ENCODE peak calls at places on chromosomes 5 and 9, in four cellular contexts. Z is AG04450, L is natural killer cell, R is colonic mucosa. N is an unnamed sample.

GRCh38 chr5:138668981-138669380 is 84.2 kb upstream of the CTNNA1 start:
- DNase-seq in Z (no peak), L (no peak), R (no peak), N (no peak)

GRCh38 chr5:138351056-138351455 is 1.4 kb upstream of the KDM3B start:
- DNase-seq in Z (peak), L (no peak), R (no peak), N (no peak)

GRCh38 chr5:145244251-145244650 is 590.9 kb downstream of the PRELID2 start:
- DNase-seq in Z (no peak), L (no peak), R (no peak), N (no peak)

GRCh38 chr5:998276-998974 is 10.2 kb upstream of the NKD2 start:
- DNase-seq in Z (no peak), L (no peak), R (no peak), N (no peak)

GRCh38 chr5:56282951-56283350 is 49.8 kb upstream of the ANKRD55 start:
- DNase-seq in Z (no peak), L (no peak), R (no peak), N (no peak)

GRCh38 chr5:167912944-167913343 is 378.5 kb upstream of the WWC1 start:
- DNase-seq in Z (no peak), L (no peak), R (no peak), N (no peak)

GRCh38 chr5:84494453-84494852 is 109.8 kb upstream of the EDIL3 start:
- DNase-seq in Z (peak), L (no peak), R (no peak), N (peak)

GRCh38 chr5:43677241-43677640 is 74.3 kb downstream of the NNT start:
- DNase-seq in Z (no peak), L (no peak), R (no peak), N (no peak)

GRCh38 chr5:128201065-128201926 is 117.7 kb downstream of the SLC12A2 start:
- DNase-seq in Z (no peak), L (peak), R (peak), N (no peak)

GRCh38 chr5:124995451-124995850 is 249.0 kb upstream of the ZNF608 start:
- DNase-seq in Z (peak), L (no peak), R (no peak), N (no peak)

GRCh38 chr9:130112244-130113151 is 58.8 kb downstream of the GPR107 start:
- DNase-seq in Z (no peak), L (no peak), R (no peak), N (no peak)

GRCh38 chr5:82614706-82615105 is 336.6 kb upstream of the RPS23 start:
- DNase-seq in Z (no peak), L (no peak), R (no peak), N (no peak)

GRCh38 chr9:5052858-5053257 is 67.8 kb downstream of the JAK2 start:
- DNase-seq in Z (peak), L (no peak), R (no peak), N (no peak)

GRCh38 chr9:137253717-137254623 is 1.2 kb upstream of the NELFB start:
- DNase-seq in Z (no peak), L (no peak), R (peak), N (no peak)

GRCh38 chr5:179265529-179266290 is 79.6 kb downstream of the ADAMTS2 start:
- DNase-seq in Z (peak), L (no peak), R (peak), N (peak)

GRCh38 chr9:573551-574410 is 267.7 kb upstream of the DMRT1 start:
- DNase-seq in Z (no peak), L (no peak), R (no peak), N (peak)

GRCh38 chr5:54637654-54638053 is 120.1 kb downstream of the SNX18 start:
- DNase-seq in Z (no peak), L (peak), R (no peak), N (no peak)

GRCh38 chr9:21557428-21557768 is 75.3 kb upstream of the IFNE start:
- DNase-seq in Z (no peak), L (no peak), R (no peak), N (no peak)

GRCh38 chr5:38237681-38238080 is 20.7 kb upstream of the EGFLAM start:
- DNase-seq in Z (no peak), L (no peak), R (no peak), N (no peak)

GRCh38 chr9:133485531-133486260 is 6.8 kb upstream of the SLC2A6 start:
- DNase-seq in Z (no peak), L (no peak), R (no peak), N (no peak)

GRCh38 chr9:93680445-93681315 is 104.3 kb downstream of the PHF2 start:
- DNase-seq in Z (no peak), L (peak), R (peak), N (no peak)

GRCh38 chr9:127122176-127123151 is at the start of gene ANGPTL2:
- DNase-seq in Z (peak), L (no peak), R (peak), N (peak)

GRCh38 chr9:120621941-120622340 is 42.0 kb upstream of the CDK5RAP2 start:
- DNase-seq in Z (no peak), L (no peak), R (no peak), N (no peak)

GRCh38 chr5:56585973-56586740 is 229.2 kb upstream of the MAP3K1 start:
- DNase-seq in Z (no peak), L (no peak), R (no peak), N (no peak)

GRCh38 chr5:123204224-123204623 is 115.2 kb downstream of the PRDM6 start:
- DNase-seq in Z (no peak), L (no peak), R (no peak), N (no peak)

DNA sequence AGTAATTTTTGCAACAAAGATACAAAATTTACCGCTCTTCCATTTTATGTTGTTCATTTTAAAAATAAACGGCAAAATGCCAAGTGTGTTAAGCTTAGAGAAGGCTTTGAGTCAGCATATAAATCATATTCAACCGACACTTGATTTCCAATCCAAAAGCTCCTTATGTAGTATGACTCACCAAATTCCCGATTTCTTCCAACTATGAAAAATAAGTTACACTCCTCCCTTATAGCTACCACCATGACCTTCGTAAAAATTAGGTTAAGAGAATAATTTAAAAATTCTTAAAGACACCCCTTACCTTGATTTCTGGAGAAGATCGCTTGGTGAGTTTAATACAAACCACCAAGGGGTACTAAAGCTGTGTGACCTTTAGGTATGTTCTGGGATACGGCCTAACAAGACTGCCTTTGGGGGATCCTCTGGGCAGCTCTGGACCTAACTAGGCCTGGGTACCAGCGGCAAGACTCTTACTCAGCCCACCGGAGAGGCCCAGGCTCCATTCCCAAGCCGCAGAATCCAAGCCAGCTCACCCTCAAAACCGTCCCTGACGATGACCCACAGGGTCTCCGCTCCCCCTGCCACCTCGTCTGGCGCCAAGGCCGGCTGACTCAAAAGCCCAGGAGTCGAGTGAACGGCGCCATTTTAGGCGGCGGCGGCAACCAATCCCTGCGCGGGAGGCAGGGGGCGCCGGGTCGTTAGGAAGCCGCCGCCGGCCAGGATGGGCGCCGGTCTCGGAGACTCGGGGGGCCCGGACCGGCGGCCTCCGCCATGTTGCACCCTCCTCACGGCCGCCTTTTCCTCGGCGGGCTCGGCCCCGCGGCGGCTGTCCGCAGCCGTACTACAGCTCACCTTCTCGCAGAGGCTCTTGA is 731 bp downstream of the PPP2CA start:
- DNase-seq in Z (no peak), L (peak), R (peak), N (no peak)
- TF ChIP-seq CTCF in Z (no peak), L (peak), R (no peak), N (peak)

GRCh38 chr5:22238047-22238446 is 615.1 kb downstream of the CDH12 start:
- DNase-seq in Z (no peak), L (no peak), R (no peak), N (no peak)

GRCh38 chr5:22242532-22242931 is 610.6 kb downstream of the CDH12 start:
- DNase-seq in Z (no peak), L (no peak), R (no peak), N (no peak)
- TF ChIP-seq CTCF in Z (peak), L (no peak), R (no peak), N (peak)

GRCh38 chr5:52989781-52990530 is 804 bp downstream of the ITGA2 start:
- DNase-seq in Z (no peak), L (no peak), R (peak), N (no peak)
- TF ChIP-seq CTCF in Z (peak), L (no peak), R (peak), N (peak)

DNA sequence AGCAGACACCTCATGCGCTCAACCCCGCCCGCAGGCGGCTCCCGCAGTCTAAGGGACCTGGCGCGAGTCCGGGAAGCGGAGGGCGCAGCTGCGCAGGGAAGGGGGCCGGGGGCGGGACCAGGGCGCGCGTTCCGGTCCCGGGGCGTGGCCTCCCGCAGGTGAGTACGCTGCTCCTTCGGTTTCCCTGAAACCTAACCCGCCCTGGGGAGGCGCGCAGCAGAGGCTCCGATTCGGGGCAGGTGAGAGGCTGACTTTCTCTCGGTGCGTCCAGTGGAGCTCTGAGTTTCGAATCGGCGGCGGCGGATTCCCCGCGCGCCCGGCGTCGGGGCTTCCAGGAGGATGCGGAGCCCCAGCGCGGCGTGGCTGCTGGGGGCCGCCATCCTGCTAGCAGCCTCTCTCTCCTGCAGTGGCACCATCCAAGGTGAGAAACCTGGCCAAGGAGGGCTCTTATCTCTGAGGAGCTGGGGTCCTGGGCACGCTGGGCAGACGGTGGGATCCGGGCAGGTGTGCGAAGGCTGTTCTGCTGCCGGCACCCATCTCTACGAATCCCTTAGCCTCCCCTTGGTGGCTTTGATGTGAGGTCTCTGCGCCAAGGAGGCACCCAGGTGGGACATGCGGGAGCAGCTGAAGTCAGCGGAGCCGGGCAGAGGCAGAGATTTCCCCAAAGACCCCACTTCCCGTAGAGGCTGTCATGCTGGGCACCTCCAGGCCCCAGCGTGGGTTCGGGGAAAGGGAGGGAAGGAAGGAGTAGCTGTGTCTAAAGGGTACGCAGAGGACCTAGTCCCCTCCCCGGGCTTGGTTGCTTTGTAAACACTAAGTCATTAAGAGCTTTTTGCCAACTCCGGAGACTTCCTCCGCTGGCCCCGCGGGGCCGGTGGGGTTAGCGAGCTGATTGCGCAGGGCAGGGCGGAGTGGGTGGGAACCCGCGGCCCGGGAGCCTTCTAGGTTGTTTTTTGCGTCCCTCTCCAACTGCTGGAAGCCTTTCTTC is at the start of gene F2RL1:
- DNase-seq in Z (no peak), L (no peak), R (peak), N (peak)
- TF ChIP-seq CTCF in Z (no peak), L (no peak), R (no peak), N (no peak)

DNA sequence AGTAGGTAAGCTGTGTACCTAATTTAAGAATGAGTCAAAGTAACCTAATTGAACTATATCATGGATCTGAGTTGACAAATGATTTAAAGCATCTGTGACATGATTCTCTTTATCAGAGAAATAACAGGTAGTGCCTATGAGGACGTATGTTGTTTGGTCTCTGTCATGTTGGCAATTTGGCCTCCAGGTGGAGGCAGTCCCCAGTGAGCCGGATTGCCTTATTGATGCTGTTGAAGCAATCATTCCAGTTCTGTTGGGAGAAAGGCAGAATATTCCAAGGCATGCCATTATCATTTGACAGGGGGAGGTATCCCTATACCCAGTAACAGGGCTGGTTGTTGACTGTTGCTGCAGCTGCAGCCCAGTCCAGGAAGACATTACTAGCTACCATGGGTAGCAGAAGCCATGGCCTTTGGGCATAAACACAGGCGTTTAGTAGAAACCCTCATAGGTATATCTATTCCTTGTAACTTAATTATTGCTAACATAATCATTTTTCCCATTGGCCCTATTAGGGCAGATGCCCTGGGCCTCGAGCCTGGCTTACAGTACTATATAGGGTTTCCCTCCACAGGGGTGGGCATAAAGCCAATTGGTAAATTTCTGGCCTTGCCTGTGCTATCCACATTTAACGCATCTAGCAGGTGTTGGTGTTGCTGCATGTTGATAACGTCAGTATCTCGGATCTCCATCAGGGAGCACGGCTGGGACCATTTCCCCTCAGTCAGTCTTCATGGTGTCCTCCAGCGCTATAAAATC is 12.2 kb upstream of the SLC22A4 start:
- DNase-seq in Z (no peak), L (no peak), R (no peak), N (no peak)
- TF ChIP-seq CTCF in Z (no peak), L (no peak), R (no peak), N (no peak)

DNA sequence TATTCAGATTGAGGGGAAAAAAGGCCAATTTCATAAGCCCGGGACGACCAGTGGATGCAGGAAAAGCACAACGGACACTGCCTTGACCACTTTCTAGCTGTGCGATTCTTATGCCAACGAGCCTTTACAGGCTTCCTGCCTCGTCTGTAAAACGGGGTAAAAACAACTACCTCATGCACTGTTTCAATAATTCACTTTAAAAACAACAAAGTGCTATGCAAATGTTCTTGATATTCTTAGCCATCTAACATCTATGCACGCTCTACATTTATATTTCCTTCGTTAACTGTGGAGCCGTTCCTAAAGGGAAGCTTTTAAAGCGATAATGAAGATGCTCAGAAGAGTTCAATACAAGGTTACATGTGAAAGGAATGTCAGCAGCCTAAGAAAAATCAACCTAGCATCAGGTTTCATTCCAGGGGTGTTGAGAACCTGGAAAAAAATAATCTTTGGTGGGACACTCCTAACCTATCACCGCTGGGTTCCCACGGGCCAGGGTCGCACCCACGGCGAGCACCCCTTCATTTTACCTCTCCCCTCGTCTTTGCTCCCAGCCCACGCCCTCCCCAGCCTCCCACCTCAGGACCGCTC is 995 bp downstream of the ARSB start:
- DNase-seq in Z (no peak), L (no peak), R (no peak), N (no peak)
- TF ChIP-seq CTCF in Z (no peak), L (no peak), R (peak), N (no peak)

GRCh38 chr5:143319437-143320302 is 83.8 kb downstream of the NR3C1 start:
- DNase-seq in Z (no peak), L (no peak), R (no peak), N (no peak)

GRCh38 chr5:143318270-143318669 is 85.2 kb downstream of the NR3C1 start:
- DNase-seq in Z (no peak), L (no peak), R (no peak), N (no peak)

GRCh38 chr5:143322178-143322577 is 81.3 kb downstream of the NR3C1 start:
- DNase-seq in Z (no peak), L (no peak), R (no peak), N (no peak)

GRCh38 chr5:143318833-143319232 is 84.7 kb downstream of the NR3C1 start:
- DNase-seq in Z (no peak), L (no peak), R (no peak), N (no peak)

GRCh38 chr5:143322931-143323330 is 80.6 kb downstream of the NR3C1 start:
- DNase-seq in Z (no peak), L (no peak), R (no peak), N (no peak)
- TF ChIP-seq CTCF in Z (no peak), L (no peak), R (no peak), N (no peak)

DNA sequence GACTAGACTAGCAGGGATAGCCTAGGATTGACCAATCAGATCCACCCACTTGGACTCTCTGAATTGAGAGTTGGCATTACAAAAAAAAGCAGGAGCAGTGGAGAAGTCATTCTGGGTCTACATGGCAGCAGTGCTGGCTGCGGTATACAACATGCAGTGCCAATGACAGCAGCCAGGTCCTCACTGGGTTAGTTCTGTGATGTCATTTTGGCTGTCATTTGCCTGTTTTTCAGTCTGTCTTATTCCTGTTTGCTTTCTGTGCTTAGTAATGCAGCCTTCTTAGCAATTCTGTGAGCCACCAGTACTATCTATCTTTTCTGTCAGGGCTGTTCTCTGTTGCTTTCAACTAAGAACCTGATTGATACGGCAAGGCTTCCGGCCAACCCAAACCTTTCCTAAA is 471.8 kb downstream of the BNC2 start:
- DNase-seq in Z (no peak), L (no peak), R (no peak), N (no peak)
- TF ChIP-seq CTCF in Z (no peak), L (no peak), R (no peak), N (no peak)

GRCh38 chr9:78493166-78493742 is 196.3 kb downstream of the PSAT1 start:
- DNase-seq in Z (no peak), L (no peak), R (no peak), N (no peak)
- TF ChIP-seq CTCF in Z (no peak), L (no peak), R (no peak), N (no peak)